ENCODE peak calls at places on chromosomes 4 and X, in four cellular contexts. Y is K562, B is HEK293T, P is HepG2. X is an unnamed sample.

GRCh38 chrX:97547873-97548578 is 664.3 kb downstream of the RPA4 start:
- DNase-seq in Y (no peak), P (peak; percentile 20), B (no peak), X (no peak)

GRCh38 chr4:128725405-128725804 is 84.1 kb upstream of the JADE1 start:
- DNase-seq in B (no peak), P (peak; percentile 61), Y (no peak), X (no peak)

GRCh38 chrX:10048076-10048475 is 80.9 kb downstream of the CLDN34 start:
- DNase-seq in P (no peak), Y (no peak), B (no peak), X (no peak)

GRCh38 chr4:140996757-140997156 is 136.5 kb downstream of the RNF150 start:
- DNase-seq in P (no peak), B (no peak), Y (no peak), X (no peak)

GRCh38 chr4:38605794-38606586 is 58.0 kb upstream of the KLF3 start:
- DNase-seq in Y (peak; percentile 58), B (no peak), P (peak; percentile 70), X (no peak)

GRCh38 chr4:35399912-35400311 is 844.4 kb downstream of the ARAP2 start:
- DNase-seq in B (no peak), P (no peak), Y (no peak), X (no peak)

GRCh38 chrX:27555514-27555913 is 34.6 kb upstream of the DCAF8L2 start:
- DNase-seq in Y (peak; percentile 1), P (peak; percentile 41), B (peak; percentile 35), X (no peak)

GRCh38 chrX:40102393-40103381 is 4.9 kb upstream of the BCOR start:
- DNase-seq in Y (peak; percentile 68), B (no peak), P (no peak), X (no peak)

GRCh38 chrX:44954562-44954961 is 81.6 kb downstream of the KDM6A start:
- DNase-seq in P (no peak), Y (no peak), B (no peak), X (no peak)

GRCh38 chr4:147542229-147542990 is 61.5 kb downstream of the EDNRA start:
- DNase-seq in P (no peak), B (no peak), Y (no peak), X (peak; percentile 15)

GRCh38 chrX:69503835-69504625 is at the start of gene NALF2:
- DNase-seq in Y (peak; percentile 24), B (peak; percentile 70), P (peak; percentile 59), X (peak; percentile 74)

GRCh38 chrX:52265713-52266112 is 81.0 kb downstream of the MAGED4 start:
- DNase-seq in B (no peak), Y (no peak), P (no peak), X (no peak)

GRCh38 chr4:83378426-83378825 is 43.8 kb upstream of the HPSE start:
- DNase-seq in Y (peak; percentile 58), B (no peak), P (no peak), X (no peak)

GRCh38 chrX:124332481-124333424 is at the start of gene TEX13D:
- DNase-seq in P (no peak), B (no peak), Y (no peak), X (no peak)

GRCh38 chrX:93422693-93423092 is 250.7 kb downstream of the NAP1L3 start:
- DNase-seq in B (peak; percentile 45), P (peak; percentile 0), Y (peak; percentile 8), X (peak; percentile 10)

GRCh38 chrX:15436220-15436619 is 52.0 kb upstream of the VEGFD start:
- DNase-seq in P (no peak), B (no peak), Y (no peak), X (no peak)

GRCh38 chrX:133979641-133980230 is 5.7 kb downstream of the GPC3 start:
- DNase-seq in B (no peak), Y (no peak), P (no peak), X (no peak)

GRCh38 chr4:173076903-173077629 is 91.5 kb upstream of the GALNT7 start:
- DNase-seq in P (no peak), B (no peak), Y (no peak), X (no peak)

GRCh38 chr4:140309124-140309870 is 64.1 kb upstream of the SCOC start:
- DNase-seq in Y (no peak), P (no peak), B (no peak), X (peak; percentile 18)

GRCh38 chrX:44967221-44967620 is 94.2 kb downstream of the KDM6A start:
- DNase-seq in Y (no peak), P (no peak), B (no peak), X (no peak)

DNA sequence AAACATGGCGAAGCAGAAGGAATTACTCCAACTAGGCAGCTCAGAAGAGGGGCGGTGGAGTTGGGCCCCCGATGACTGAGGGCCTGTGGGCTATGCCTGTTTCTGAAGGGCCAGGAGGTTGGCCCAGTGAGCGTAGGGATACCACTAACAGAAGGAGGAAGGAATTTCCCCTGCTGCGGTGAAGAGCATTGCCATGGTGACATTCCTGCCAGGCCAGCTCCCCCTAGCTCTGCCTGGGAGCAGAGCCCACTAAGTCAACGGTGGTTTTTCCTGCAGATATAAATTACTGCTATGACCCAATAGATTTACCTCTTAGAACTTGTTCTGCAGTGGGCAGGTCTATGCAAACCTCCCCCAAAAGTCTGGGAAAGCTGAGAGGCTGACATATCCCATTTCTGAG is 28.9 kb upstream of the HMX1 start:
- DNase-seq in P (no peak), Y (no peak), B (no peak), X (no peak)
- TF ChIP-seq ELF4 in P (no peak), Y (no peak), B (no peak), X (no peak)

DNA sequence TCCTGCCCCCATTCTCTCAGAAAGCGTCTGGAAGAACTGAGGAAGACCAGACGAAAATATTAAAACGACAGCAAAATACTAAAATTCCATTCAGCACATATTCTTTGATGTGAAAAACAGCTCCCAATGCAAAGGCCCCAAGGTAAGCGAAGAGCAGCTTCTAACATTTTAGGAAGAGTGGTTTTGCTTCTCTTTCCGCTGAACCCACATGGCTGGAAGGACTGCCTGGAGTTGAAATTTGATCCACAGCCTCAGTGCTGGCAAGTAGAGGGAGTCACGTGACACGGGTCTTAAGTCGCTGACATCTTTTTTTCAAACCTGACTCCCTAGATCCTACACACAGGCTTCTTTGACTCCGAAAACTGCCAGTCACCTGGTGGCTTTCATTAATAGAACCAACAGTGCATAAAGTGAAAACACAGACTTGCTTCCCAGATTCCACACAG is at the start of gene FAM13A:
- DNase-seq in Y (peak; percentile 96), P (peak; percentile 12), B (peak; percentile 79), X (peak; percentile 60)
- TF ChIP-seq ELF4 in Y (no peak), P (no peak), B (no peak), X (no peak)

GRCh38 chr4:157222764-157223145 is 2.2 kb downstream of the GRIA2 start:
- DNase-seq in P (no peak), Y (no peak), B (no peak), X (no peak)

GRCh38 chr4:157220026-157220881 is at the start of gene GRIA2:
- DNase-seq in P (peak; percentile 1), B (peak; percentile 80), Y (peak; percentile 4), X (peak; percentile 84)

GRCh38 chr4:157223446-157223845 is 2.9 kb downstream of the GRIA2 start:
- DNase-seq in P (no peak), B (no peak), Y (no peak), X (no peak)

GRCh38 chr4:157221426-157221894 is 932 bp downstream of the GRIA2 start:
- DNase-seq in P (no peak), Y (no peak), B (no peak), X (no peak)

DNA sequence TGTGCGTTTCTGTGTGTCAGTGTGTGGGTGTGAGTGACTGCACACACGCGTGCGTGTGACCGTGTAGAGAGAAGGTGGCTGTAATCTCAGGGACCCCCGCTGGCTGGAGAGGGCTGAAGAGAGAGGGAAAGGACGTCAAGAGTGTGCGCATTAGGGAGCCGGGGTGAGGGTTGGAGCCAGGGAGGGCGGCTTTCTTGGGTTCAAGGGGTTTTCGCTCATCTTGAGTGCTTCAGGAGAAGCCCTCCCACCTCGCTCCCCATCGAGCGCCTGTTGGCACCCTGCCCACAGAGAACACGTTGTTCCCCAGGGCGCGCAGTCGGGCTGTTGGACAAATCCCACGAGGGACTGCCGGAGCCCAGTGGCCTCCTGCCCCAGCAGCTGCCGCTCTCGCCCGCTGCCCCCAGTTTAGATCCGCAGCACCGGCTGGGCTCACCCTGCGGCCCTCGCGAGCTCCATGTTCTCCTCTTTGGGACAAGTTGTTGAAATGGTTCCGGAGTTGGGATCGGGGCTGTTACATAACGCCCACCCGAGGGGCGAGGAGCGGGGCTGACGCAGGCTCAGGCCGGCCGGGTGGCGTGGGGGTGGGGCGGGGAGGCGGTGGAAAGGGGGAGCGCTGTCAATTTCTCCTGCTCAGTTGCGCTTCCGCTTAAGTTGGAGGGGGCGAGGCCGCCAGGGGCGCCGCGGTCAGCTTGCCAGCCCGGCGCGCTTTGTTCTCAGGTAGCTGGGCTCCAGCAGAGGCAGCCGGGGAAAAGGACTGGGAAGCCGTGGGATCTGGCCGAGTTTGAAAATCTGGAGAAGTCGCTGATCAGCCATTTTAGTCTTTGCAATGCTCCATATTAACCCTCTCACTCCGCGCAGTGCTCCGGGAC is 1.6 kb downstream of the GRIA2 start:
- DNase-seq in P (no peak), B (peak; percentile 9), Y (no peak), X (peak; percentile 70)
- TF ChIP-seq ELF4 in P (no peak), B (no peak), Y (no peak), X (no peak)

GRCh38 chrX:128975716-128976115 is 547.6 kb downstream of the SMARCA1 start:
- DNase-seq in B (peak; percentile 70), P (peak; percentile 23), Y (peak; percentile 3), X (peak; percentile 75)
- TF ChIP-seq ELF4 in B (no peak), P (no peak), Y (no peak), X (no peak)

GRCh38 chrX:117996918-117997480 is 119.6 kb downstream of the KLHL13 start:
- DNase-seq in P (peak; percentile 0), Y (no peak), B (no peak), X (no peak)
- TF ChIP-seq ELF4 in P (no peak), Y (no peak), B (no peak), X (no peak)

GRCh38 chr4:78032446-78032845 is 24.7 kb upstream of the FRAS1 start:
- DNase-seq in B (no peak), Y (no peak), P (no peak), X (no peak)

GRCh38 chr4:78032929-78033328 is 24.2 kb upstream of the FRAS1 start:
- DNase-seq in P (no peak), Y (no peak), B (no peak), X (no peak)

GRCh38 chr4:78031457-78031856 is 25.7 kb upstream of the FRAS1 start:
- DNase-seq in B (no peak), Y (no peak), P (no peak), X (no peak)

GRCh38 chr4:78038704-78039103 is 18.4 kb upstream of the FRAS1 start:
- DNase-seq in Y (no peak), B (no peak), P (no peak), X (no peak)

GRCh38 chr4:78033859-78034258 is 23.3 kb upstream of the FRAS1 start:
- DNase-seq in B (no peak), Y (no peak), P (no peak), X (no peak)
- TF ChIP-seq ELF4 in B (no peak), Y (no peak), P (no peak), X (no peak)